ENCODE peak calls at places on chromosomes 16 and 17, in eight cellular contexts. Q is colonic mucosa; L is heart right ventricle; P is AG09309; N is Calu3; J is endodermal cell; A is CD4-positive, alpha-beta T cell; Y is progenitor cell of endocrine pancreas. G is an unnamed sample.

GRCh38 chr17:50422738-50423137 is 3.3 kb upstream of the ACSF2 start:
- DNase-seq in P (no peak), Q (no peak), L (no peak), J (no peak), A (no peak), N (no peak), Y (no peak), G (no peak)

GRCh38 chr17:49132699-49133364 is at the start of gene B4GALNT2:
- DNase-seq in N (peak; percentile 60), L (no peak), A (no peak), J (peak; percentile 87), Y (peak; percentile 22), P (no peak), Q (peak; percentile 48), G (peak; percentile 81)

GRCh38 chr16:83928341-83929055 is 24.5 kb upstream of the OSGIN1 start:
- DNase-seq in P (peak; percentile 86), J (peak; percentile 39), Q (no peak), L (no peak), A (no peak), Y (no peak), N (no peak), G (no peak)

GRCh38 chr16:18950469-18951185 is 24.4 kb upstream of the SMG1 start:
- DNase-seq in N (no peak), A (no peak), Q (no peak), P (no peak), L (no peak), J (no peak), Y (no peak), G (no peak)

GRCh38 chr17:69874220-69874670 is 200.8 kb upstream of the KCNJ16 start:
- DNase-seq in L (no peak), N (no peak), A (no peak), Y (no peak), J (no peak), Q (no peak), P (peak; percentile 86), G (no peak)

GRCh38 chr16:88315543-88316105 is 67.1 kb upstream of the ZNF469 start:
- DNase-seq in N (peak; percentile 81), Q (no peak), L (no peak), Y (no peak), P (no peak), A (no peak), J (no peak), G (no peak)

GRCh38 chr17:82930043-82930923 is 90.5 kb upstream of the ZNF750 start:
- DNase-seq in A (no peak), P (no peak), Q (no peak), J (no peak), N (no peak), L (no peak), Y (no peak), G (peak; percentile 30)

GRCh38 chr16:55905651-55906050 is 30.5 kb upstream of the CES5A start:
- DNase-seq in P (no peak), Q (no peak), N (no peak), L (no peak), J (no peak), Y (no peak), A (no peak), G (no peak)

GRCh38 chr17:41818024-41818423 is 5.2 kb downstream of the FKBP10 start:
- DNase-seq in Y (no peak), A (no peak), N (no peak), L (no peak), P (no peak), Q (no peak), J (no peak), G (no peak)

GRCh38 chr16:8885674-8886592 is 3.8 kb downstream of the LITAFD start:
- DNase-seq in A (no peak), Y (no peak), N (peak; percentile 36), J (peak; percentile 76), Q (no peak), P (no peak), L (no peak), G (peak; percentile 79)

GRCh38 chr17:18158022-18158600 is 25.5 kb upstream of the ALKBH5 start:
- DNase-seq in Y (peak; percentile 76), N (peak; percentile 93), A (peak; percentile 93), Q (peak; percentile 99), P (no peak), L (peak; percentile 93), J (peak; percentile 100), G (peak; percentile 99)

GRCh38 chr16:4576008-4576407 is 19.9 kb downstream of the C16orf96 start:
- DNase-seq in P (no peak), L (no peak), N (no peak), J (no peak), Q (no peak), A (no peak), Y (no peak), G (no peak)
- TF ChIP-seq CTCF in P (no peak), L (no peak), N (no peak), J (no peak), Q (no peak), A (no peak), Y (no peak), G (no peak)

GRCh38 chr17:40122944-40123810 is 1.4 kb downstream of the MSL1 start:
- DNase-seq in A (peak; percentile 38), N (peak; percentile 98), J (peak; percentile 92), Y (peak; percentile 41), Q (peak; percentile 73), P (no peak), L (peak; percentile 53), G (peak; percentile 66)

GRCh38 chr17:40123811-40124114 is 2.0 kb downstream of the MSL1 start:
- DNase-seq in Q (no peak), Y (no peak), J (no peak), P (no peak), L (no peak), A (no peak), N (no peak), G (no peak)

GRCh38 chr17:40121886-40122465 is at the start of gene MSL1:
- DNase-seq in Y (peak; percentile 83), J (peak; percentile 95), L (peak; percentile 92), A (peak; percentile 83), P (no peak), Q (peak; percentile 90), N (peak; percentile 100), G (peak; percentile 94)

GRCh38 chr17:40121191-40121885 is 433 bp upstream of the MSL1 start:
- DNase-seq in N (peak; percentile 95), A (no peak), Y (no peak), P (no peak), Q (peak; percentile 60), J (peak; percentile 82), L (peak; percentile 58), G (peak; percentile 60)

GRCh38 chr17:40122466-40122943 is 734 bp downstream of the MSL1 start:
- DNase-seq in Y (peak; percentile 37), N (peak; percentile 98), J (peak; percentile 89), L (peak; percentile 66), P (no peak), A (peak; percentile 16), Q (peak; percentile 43), G (peak; percentile 57)
- TF ChIP-seq CTCF in Y (peak; percentile 20), N (no peak), J (no peak), L (peak; percentile 38), P (no peak), A (no peak), Q (no peak), G (no peak)

GRCh38 chr16:2900526-2901075 is 11.1 kb upstream of the FLYWCH1 start:
- DNase-seq in A (no peak), N (no peak), Y (no peak), P (no peak), Q (no peak), L (no peak), J (no peak), G (no peak)

GRCh38 chr16:2899564-2900072 is 12.1 kb upstream of the FLYWCH1 start:
- DNase-seq in Y (no peak), P (no peak), A (no peak), J (no peak), N (no peak), L (no peak), Q (no peak), G (no peak)

GRCh38 chr16:2896480-2897010 is 13.5 kb downstream of the FLYWCH2 start:
- DNase-seq in J (no peak), N (no peak), Y (no peak), A (no peak), P (no peak), L (no peak), Q (no peak), G (no peak)

GRCh38 chr16:2897110-2897509 is 14.1 kb downstream of the FLYWCH2 start:
- DNase-seq in Y (no peak), N (no peak), Q (no peak), J (no peak), L (no peak), A (no peak), P (no peak), G (peak; percentile 65)

DNA sequence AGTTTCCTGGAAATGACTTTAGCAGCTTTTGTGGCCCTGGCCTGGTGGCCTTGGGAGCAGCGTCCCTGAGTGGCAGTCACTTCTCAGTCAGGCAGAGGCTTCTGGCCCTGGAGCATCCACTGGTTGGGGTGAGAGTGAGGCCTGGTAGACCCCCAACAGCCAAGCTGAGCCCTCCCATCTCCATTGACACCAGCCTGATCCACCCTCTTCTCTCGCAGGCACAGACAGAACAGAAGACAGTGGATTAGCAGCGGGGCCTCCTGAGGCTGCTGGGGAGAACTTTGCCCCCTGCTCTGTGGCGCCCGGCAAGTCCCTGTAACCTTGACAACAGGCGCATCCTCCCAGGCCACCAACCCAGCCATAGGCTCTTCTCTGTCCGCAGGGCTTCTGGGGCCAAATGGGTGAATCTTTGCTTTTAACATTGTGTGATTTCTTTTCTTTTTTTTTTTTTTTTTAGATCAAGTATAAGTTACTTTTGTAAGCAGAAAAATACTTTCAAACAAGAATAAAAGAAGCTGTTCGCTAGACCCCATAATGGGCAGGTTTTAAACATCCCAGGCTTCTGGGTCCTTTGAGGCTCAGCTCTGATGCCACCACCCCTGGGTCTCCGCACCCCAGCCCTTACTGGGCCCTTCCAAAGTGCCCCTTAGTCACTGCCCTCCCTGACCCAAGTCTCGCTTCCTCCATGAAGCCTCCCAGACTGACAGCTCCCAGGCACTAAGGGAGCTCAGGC is 12.7 kb upstream of the FLYWCH1 start:
- DNase-seq in A (no peak), J (no peak), Q (no peak), P (no peak), Y (no peak), N (no peak), L (no peak), G (no peak)
- TF ChIP-seq CTCF in A (no peak), J (no peak), Q (no peak), P (no peak), Y (no peak), N (no peak), L (no peak), G (no peak)

DNA sequence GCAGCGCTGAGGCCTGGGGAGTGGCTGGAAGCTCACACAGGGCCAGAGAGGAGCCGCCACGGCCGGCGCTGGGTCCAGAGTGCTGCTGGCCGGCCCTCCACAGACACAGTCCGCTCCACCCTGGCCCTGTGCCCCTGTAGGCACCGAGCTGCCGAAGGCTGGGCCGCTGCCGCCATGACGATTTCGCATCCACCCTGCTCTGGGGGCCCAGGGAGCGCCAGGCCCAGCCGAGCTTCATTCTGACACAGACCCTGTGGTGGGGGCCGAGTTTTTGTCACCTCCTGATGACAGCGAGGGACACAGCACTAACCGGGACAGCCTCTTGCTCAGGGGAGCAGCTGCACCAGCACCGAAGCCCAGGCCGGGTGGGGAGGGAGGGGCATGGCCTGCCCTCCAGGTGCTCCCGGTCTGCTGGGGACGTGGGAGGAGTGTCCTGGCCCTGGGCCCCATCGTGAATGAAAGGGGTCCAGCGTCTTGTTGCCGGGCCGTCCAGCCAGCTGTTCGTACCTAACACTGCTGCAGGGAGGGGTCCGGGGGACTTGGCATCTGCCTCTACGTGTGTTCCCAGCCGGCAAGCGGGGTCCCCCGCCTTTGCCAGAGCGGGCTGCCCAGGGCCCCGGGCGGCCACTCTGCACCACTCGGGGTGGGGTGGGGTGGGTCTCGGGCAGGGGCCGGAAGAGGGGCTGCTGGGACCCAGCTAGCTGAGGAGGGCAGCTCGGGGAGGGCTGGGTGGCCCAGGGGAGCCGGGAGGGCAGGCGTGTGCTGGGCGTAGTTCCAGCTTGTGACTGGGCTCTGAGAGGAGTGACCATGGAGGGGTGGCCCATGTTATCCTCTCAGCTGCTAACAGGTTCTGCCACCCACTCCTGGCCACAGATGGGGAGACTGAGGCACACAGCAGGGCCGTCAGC is 26.9 kb upstream of the SSTR5 start:
- DNase-seq in L (no peak), A (no peak), P (no peak), N (no peak), J (no peak), Q (no peak), Y (no peak), G (no peak)
- TF ChIP-seq CTCF in L (no peak), A (no peak), P (no peak), N (no peak), J (no peak), Q (no peak), Y (no peak), G (no peak)